ENCODE peak calls at places on chromosome 19, in nine cellular contexts. V is GM23248; L is WTC11; Q is A549; X is fibroblast of pulmonary artery; Y is activated naive CD8-positive, alpha-beta T cell treated with anti-CD3 and anti-CD28 coated beads for 36 hours; E is thyroid gland; D is NCI-H345; F is retina. W is an unnamed sample.
A peak's percentile ranks its signal among the peaks of the same experiment; 100 is the strongest.

GRCh38 chr19:17415107-17415506 is 4.7 kb upstream of the MVB12A start:
- DNase-seq in F (no peak), Y (no peak), E (no peak), V (no peak), D (no peak), L (peak; percentile 50), X (no peak), Q (no peak), W (no peak)

GRCh38 chr19:40745402-40745780 is 4.9 kb downstream of the ACTMAP start:
- DNase-seq in X (peak; percentile 70), L (no peak), D (no peak), V (peak; percentile 50), Y (no peak), E (no peak), F (no peak), Q (no peak), W (no peak)

GRCh38 chr19:42166336-42166735 is 34.1 kb upstream of the POU2F2 start:
- DNase-seq in Y (no peak), X (no peak), L (no peak), V (no peak), F (no peak), Q (no peak), D (no peak), E (no peak), W (no peak)

GRCh38 chr19:1808395-1808731 is 3.7 kb downstream of the ATP8B3 start:
- DNase-seq in F (no peak), D (no peak), V (no peak), X (no peak), Q (no peak), E (no peak), L (no peak), Y (no peak), W (no peak)

GRCh38 chr19:3115916-3116602 is 19.8 kb upstream of the GNA15 start:
- DNase-seq in Y (no peak), L (peak; percentile 38), Q (no peak), X (no peak), V (no peak), E (no peak), D (no peak), F (no peak), W (no peak)

GRCh38 chr19:3284759-3285646 is 60.5 kb downstream of the CELF5 start:
- DNase-seq in V (peak; percentile 64), Q (peak; percentile 56), F (peak; percentile 73), E (peak; percentile 46), D (peak; percentile 86), X (peak; percentile 44), L (peak; percentile 100), Y (peak; percentile 84), W (peak; percentile 28)

GRCh38 chr19:1307320-1307719 is 21.6 kb downstream of the EFNA2 start:
- DNase-seq in E (no peak), Q (no peak), D (no peak), X (no peak), Y (no peak), L (no peak), F (no peak), V (no peak), W (no peak)

GRCh38 chr19:35889370-35890112 is 10.8 kb downstream of the NFKBID start:
- DNase-seq in Y (no peak), V (no peak), F (no peak), E (no peak), Q (no peak), D (no peak), L (no peak), X (no peak), W (no peak)

GRCh38 chr19:28929026-28929425 is 283.9 kb downstream of the UQCRFS1 start:
- DNase-seq in Q (no peak), E (no peak), V (peak; percentile 27), D (no peak), F (no peak), Y (no peak), X (no peak), L (no peak), W (no peak)

GRCh38 chr19:1251503-1252220 is 3.3 kb downstream of the MIDN start:
- DNase-seq in V (no peak), X (no peak), Q (no peak), Y (peak; percentile 73), F (peak; percentile 61), D (no peak), L (no peak), E (peak; percentile 61), W (no peak)

GRCh38 chr19:43555185-43555770 is 20.0 kb downstream of the XRCC1 start:
- DNase-seq in V (peak; percentile 73), X (peak; percentile 79), F (peak; percentile 58), E (peak; percentile 47), D (peak; percentile 28), Q (peak; percentile 87), Y (peak; percentile 74), L (peak; percentile 92), W (peak; percentile 25)

GRCh38 chr19:46608581-46609345 is 7.6 kb downstream of the CALM3 start:
- DNase-seq in V (no peak), E (no peak), Y (no peak), X (no peak), L (peak; percentile 4), D (no peak), F (no peak), Q (no peak), W (no peak)

W was measured in NCI-H1092 treated with DMSO at 0.1 percent for 48 hours.